ENCODE peak calls at places on chromosomes 2 and 18, in six cellular contexts. U, X, J, K, C and H are unnamed samples.

GRCh38 chr2:191166111-191166755 is 15.4 kb upstream of the STAT4 start:
- DNase-seq in C (no peak), K (no peak), U (peak), J (peak), X (no peak), H (peak)

GRCh38 chr18:37985126-37985525 is 419.5 kb upstream of the CELF4 start:
- DNase-seq in U (no peak), C (peak), J (no peak), X (no peak), K (no peak), H (no peak)

GRCh38 chr2:235692671-235693171 is 198.9 kb downstream of the AGAP1 start:
- DNase-seq in K (peak), U (no peak), J (no peak), C (no peak), X (no peak), H (no peak)

GRCh38 chr2:42925742-42926437 is 133.5 kb upstream of the HAAO start:
- DNase-seq in K (peak), U (peak), C (no peak), X (peak), J (no peak), H (no peak)

GRCh38 chr2:9914384-9915065 is 37.0 kb upstream of the GRHL1 start:
- DNase-seq in X (no peak), C (no peak), K (no peak), U (peak), J (peak), H (peak)

GRCh38 chr2:200380833-200381542 is 74.5 kb downstream of the SPATS2L start:
- DNase-seq in J (peak), C (no peak), U (peak), X (no peak), K (no peak), H (peak)

GRCh38 chr18:6781179-6781714 is 51.7 kb downstream of the ARHGAP28 start:
- DNase-seq in C (peak), K (no peak), J (no peak), X (no peak), U (no peak), H (no peak)

GRCh38 chr2:230230087-230230486 is 4.6 kb downstream of the SP140 start:
- DNase-seq in J (peak), C (peak), K (no peak), X (no peak), U (peak), H (peak)

GRCh38 chr2:139721454-139721995 is 941.3 kb upstream of the NXPH2 start:
- DNase-seq in C (peak), J (no peak), X (no peak), K (no peak), U (no peak), H (no peak)

GRCh38 chr2:177983183-177983788 is 89.3 kb downstream of the PDE11A start:
- DNase-seq in K (peak), X (no peak), C (peak), J (peak), U (peak), H (peak)

GRCh38 chr2:5915926-5916325 is 223.7 kb downstream of the SOX11 start:
- DNase-seq in C (peak), K (peak), J (peak), U (no peak), X (no peak), H (peak)

GRCh38 chr2:58449286-58450010 is 208.3 kb upstream of the FANCL start:
- DNase-seq in K (no peak), X (no peak), C (peak), J (no peak), U (no peak), H (peak)

GRCh38 chr2:113762377-113763118 is 6.1 kb upstream of the SLC35F5 start:
- DNase-seq in J (peak), K (no peak), U (peak), C (no peak), X (no peak), H (peak)

GRCh38 chr18:9775172-9775571 is 67.1 kb downstream of the RAB31 start:
- DNase-seq in X (no peak), K (no peak), C (peak), U (no peak), J (no peak), H (peak)

GRCh38 chr2:3465844-3466481 is 53.4 kb downstream of the ADI1 start:
- DNase-seq in C (no peak), K (no peak), U (peak), J (peak), X (no peak), H (peak)

GRCh38 chr2:54579682-54580349 is 123.7 kb downstream of the SPTBN1 start:
- DNase-seq in K (peak), X (no peak), U (no peak), C (no peak), J (no peak), H (no peak)

GRCh38 chr2:21803550-21803949 is 679.8 kb downstream of the TDRD15 start:
- DNase-seq in K (no peak), X (no peak), J (no peak), C (no peak), U (no peak), H (no peak)

GRCh38 chr2:188117706-188118105 is 174.0 kb upstream of the GULP1 start:
- DNase-seq in C (no peak), J (no peak), X (no peak), K (no peak), U (no peak), H (no peak)

GRCh38 chr18:6269933-6270332 is 144.8 kb downstream of the L3MBTL4 start:
- DNase-seq in U (no peak), K (no peak), X (no peak), C (no peak), J (no peak), H (no peak)

GRCh38 chr2:203533696-203534471 is 1.2 kb downstream of the RAPH1 start:
- DNase-seq in U (peak), X (no peak), K (no peak), J (peak), C (peak), H (peak)

GRCh38 chr2:40584432-40584831 is 132.5 kb upstream of the SLC8A1 start:
- DNase-seq in C (no peak), J (peak), U (no peak), X (no peak), K (no peak), H (no peak)

GRCh38 chr2:11898576-11898975 is 152.1 kb downstream of the LPIN1 start:
- DNase-seq in X (no peak), U (no peak), C (no peak), J (no peak), K (no peak), H (no peak)

GRCh38 chr2:72128059-72128842 is 19.4 kb downstream of the CYP26B1 start:
- DNase-seq in U (no peak), J (no peak), K (no peak), C (peak), X (no peak), H (no peak)

GRCh38 chr2:215914067-215914776 is 99.1 kb downstream of the MREG start:
- DNase-seq in U (no peak), J (no peak), C (no peak), K (no peak), X (no peak), H (no peak)

GRCh38 chr2:146451972-146452371 is 1392.9 kb upstream of the ACVR2A start:
- DNase-seq in U (no peak), K (no peak), C (no peak), J (no peak), X (no peak), H (no peak)

GRCh38 chr2:146461068-146461467 is 1383.8 kb upstream of the ACVR2A start:
- DNase-seq in C (no peak), K (no peak), U (no peak), X (no peak), J (no peak), H (no peak)

GRCh38 chr2:146458585-146458984 is 1386.2 kb upstream of the ACVR2A start:
- DNase-seq in C (no peak), X (no peak), K (no peak), U (no peak), J (no peak), H (no peak)

GRCh38 chr2:146455325-146455724 is 1389.5 kb upstream of the ACVR2A start:
- DNase-seq in K (no peak), U (no peak), J (no peak), C (no peak), X (no peak), H (no peak)

GRCh38 chr2:146457221-146457620 is 1387.6 kb upstream of the ACVR2A start:
- DNase-seq in C (no peak), K (no peak), X (no peak), U (no peak), J (no peak), H (no peak)
- TF ChIP-seq CTCF in C (no peak), K (no peak), X (no peak), U (no peak), J (no peak), H (no peak)

DNA sequence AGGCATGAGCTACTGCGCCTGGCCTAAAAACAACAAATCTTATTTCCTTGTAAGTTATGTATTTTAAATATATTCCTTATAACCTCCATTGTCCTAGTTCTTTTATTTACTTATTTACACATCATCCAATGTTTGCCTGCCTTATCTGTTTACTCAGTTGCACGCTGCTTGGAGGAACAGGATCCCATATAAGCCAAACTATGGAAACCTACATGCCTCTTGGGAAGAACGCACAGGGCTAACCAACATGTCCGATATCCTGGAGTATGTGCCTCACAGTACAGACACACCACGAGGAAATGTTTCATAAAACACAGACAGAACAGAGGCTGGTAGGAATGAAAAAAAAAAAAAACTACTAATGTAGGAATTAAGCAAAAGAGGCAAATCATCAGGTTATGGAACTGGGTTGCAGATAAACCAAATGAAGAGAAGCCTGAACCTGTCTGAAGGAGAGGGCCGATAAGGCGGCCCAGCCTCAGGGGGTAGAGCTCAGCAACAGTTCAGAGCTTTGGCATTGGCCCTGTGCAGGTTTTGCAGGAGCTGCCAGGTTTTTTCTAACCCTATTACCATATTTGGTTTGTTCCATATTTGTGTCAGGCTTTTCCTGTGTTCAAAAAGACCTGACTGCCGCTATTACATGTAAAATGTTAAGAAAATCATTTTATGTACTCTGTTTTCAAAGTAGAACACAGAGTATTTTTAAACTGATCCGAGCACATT is 19.9 kb upstream of the SP3 start:
- DNase-seq in J (no peak), X (no peak), C (no peak), U (peak), K (peak), H (no peak)
- TF ChIP-seq CTCF in J (no peak), X (no peak), C (no peak), U (no peak), K (no peak), H (no peak)

GRCh38 chr2:219002395-219003266 is 9.4 kb upstream of the CRYBA2 start:
- DNase-seq in C (peak), U (peak), J (no peak), X (peak), K (peak), H (peak)
- TF ChIP-seq CTCF in C (peak), U (peak), J (peak), X (peak), K (peak), H (peak)

DNA sequence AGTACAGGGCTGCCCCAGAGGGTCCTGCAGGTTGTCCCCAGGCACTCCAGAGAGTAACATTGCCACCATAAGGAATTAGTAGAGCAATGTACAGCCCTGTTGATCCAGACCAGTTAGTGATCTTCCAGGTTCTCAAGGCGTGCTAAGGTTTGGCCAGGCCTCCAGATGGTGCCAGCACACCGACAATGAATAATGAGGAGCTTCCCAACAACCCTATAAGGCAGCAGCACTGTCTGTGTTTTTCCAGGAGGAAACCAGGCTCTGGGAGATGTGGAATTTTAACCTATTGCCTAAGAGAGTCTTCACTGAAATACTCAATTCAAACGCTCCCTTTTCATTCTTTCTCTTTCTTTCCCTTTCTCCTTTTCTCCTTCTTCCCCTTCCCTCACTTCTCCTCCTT is 122.1 kb downstream of the MGAT5 start:
- DNase-seq in C (peak), J (peak), K (no peak), X (no peak), U (peak), H (peak)
- TF ChIP-seq CTCF in C (peak), J (peak), K (no peak), X (peak), U (peak), H (peak)

GRCh38 chr18:79379251-79379905 is 16.4 kb upstream of the NFATC1 start:
- DNase-seq in U (no peak), C (peak), X (no peak), K (no peak), J (no peak), H (no peak)
- TF ChIP-seq CTCF in U (no peak), C (no peak), X (no peak), K (no peak), J (no peak), H (no peak)

GRCh38 chr2:7032371-7032770 is 115.2 kb downstream of the RNF144A start:
- DNase-seq in U (no peak), X (no peak), C (no peak), J (no peak), K (no peak), H (no peak)

GRCh38 chr2:7031424-7032245 is 114.4 kb downstream of the RNF144A start:
- DNase-seq in J (peak), X (peak), C (no peak), K (peak), U (peak), H (peak)

GRCh38 chr2:7035884-7036283 is 118.7 kb downstream of the RNF144A start:
- DNase-seq in C (no peak), U (no peak), X (no peak), K (no peak), J (no peak), H (no peak)

GRCh38 chr2:7033136-7033960 is 116.1 kb downstream of the RNF144A start:
- DNase-seq in J (no peak), C (no peak), K (no peak), X (no peak), U (no peak), H (no peak)

GRCh38 chr2:7034313-7034712 is 117.1 kb downstream of the RNF144A start:
- DNase-seq in J (peak), K (no peak), C (peak), X (no peak), U (peak), H (no peak)
- TF ChIP-seq CTCF in J (peak), K (no peak), C (peak), X (peak), U (no peak), H (no peak)